ENCODE peak calls at places on chromosomes 3 and 15, in five cellular contexts. Z is PC-3, R is colonic mucosa, F is heart left ventricle, K is pancreas. E is an unnamed sample. For H3K4me1, the result is how much of the 10 kb centered on the place peaks cover.

GRCh38 chr3:185339945-185340344 is 23.0 kb upstream of the MAP3K13 start:
- DNase-seq in Z (no peak), R (no peak), F (no peak), K (no peak), E (no peak)

GRCh38 chr3:8324727-8325126 is 176.9 kb upstream of the LMCD1 start:
- DNase-seq in Z (peak), R (no peak), F (peak), K (no peak), E (no peak)

GRCh38 chr3:54988302-54989022 is 60.6 kb upstream of the LRTM1 start:
- DNase-seq in Z (no peak), R (peak), F (peak), K (no peak), E (no peak)

GRCh38 chr15:101070502-101071273 is 151.5 kb downstream of the LRRK1 start:
- DNase-seq in Z (peak), R (no peak), F (peak), K (no peak), E (peak)

GRCh38 chr15:98503970-98504369 is 144.4 kb upstream of the IGF1R start:
- DNase-seq in Z (no peak), R (no peak), F (no peak), K (no peak), E (no peak)

GRCh38 chr15:60745469-60745971 is 266.6 kb upstream of the ICE2 start:
- DNase-seq in Z (no peak), R (peak), F (peak), K (no peak), E (no peak)

GRCh38 chr3:125150525-125151436 is 61.8 kb downstream of the SLC12A8 start:
- DNase-seq in Z (peak), R (peak), F (no peak), K (no peak), E (peak)

GRCh38 chr3:127735767-127736693 is 63.3 kb downstream of the ABTB1 start:
- DNase-seq in Z (peak), R (peak), F (peak), K (no peak), E (no peak)

GRCh38 chr3:45509038-45509767 is 85.3 kb upstream of the LIMD1 start:
- DNase-seq in Z (peak), R (no peak), F (no peak), K (no peak), E (no peak)

GRCh38 chr3:43194490-43195115 is 88.7 kb upstream of the POMGNT2 start:
- DNase-seq in Z (no peak), R (peak), F (no peak), K (no peak), E (no peak)

GRCh38 chr3:144104146-144104545 is 132.5 kb downstream of the DIPK2A start:
- DNase-seq in Z (no peak), R (no peak), F (no peak), K (no peak), E (no peak)

GRCh38 chr15:99979371-99979770 is 246.1 kb upstream of the LYSMD4 start:
- DNase-seq in Z (no peak), R (no peak), F (no peak), K (no peak), E (no peak)

GRCh38 chr3:141795719-141796435 is 32.7 kb downstream of the GRK7 start:
- DNase-seq in Z (no peak), R (peak), F (peak), K (no peak), E (peak)

GRCh38 chr15:29400701-29401100 is 131.1 kb upstream of the NSMCE3 start:
- DNase-seq in Z (no peak), R (no peak), F (no peak), K (no peak), E (no peak)

GRCh38 chr3:27963519-27963918 is 241.4 kb upstream of the EOMES start:
- DNase-seq in Z (no peak), R (no peak), F (no peak), K (no peak), E (no peak)

GRCh38 chr15:90597477-90598052 is 67.8 kb downstream of the CRTC3 start:
- DNase-seq in Z (no peak), R (no peak), F (no peak), K (no peak), E (no peak)

GRCh38 chr3:100992086-100993033 is 861 bp downstream of the ABI3BP start:
- DNase-seq in Z (peak), R (peak), F (no peak), K (no peak), E (no peak)

GRCh38 chr3:62323241-62323640 is 50.1 kb downstream of the FEZF2 start:
- DNase-seq in Z (no peak), R (no peak), F (no peak), K (no peak), E (no peak)

GRCh38 chr3:183825380-183826161 is at the start of gene MAP6D1:
- DNase-seq in Z (peak), R (peak), F (no peak), K (peak), E (no peak)

GRCh38 chr3:191985691-191986090 is 524.7 kb downstream of the PYDC2 start:
- DNase-seq in Z (peak), R (no peak), F (no peak), K (no peak), E (no peak)

GRCh38 chr3:110419571-110419970 is 652.0 kb upstream of the NECTIN3 start:
- DNase-seq in Z (peak), R (no peak), F (no peak), K (no peak), E (no peak)

GRCh38 chr3:113606539-113607218 is 74.3 kb downstream of the SIDT1 start:
- DNase-seq in Z (no peak), R (no peak), F (no peak), K (no peak), E (no peak)

GRCh38 chr3:13022348-13023250 is 50.6 kb downstream of the IQSEC1 start:
- DNase-seq in Z (peak), R (peak), F (peak), K (peak), E (peak)

GRCh38 chr3:156416846-156417581 is 137.9 kb downstream of the SSR3 start:
- DNase-seq in Z (peak), R (no peak), F (no peak), K (no peak), E (no peak)

GRCh38 chr15:45337224-45337623 is 41.1 kb downstream of the GATM start:
- DNase-seq in Z (no peak), R (no peak), F (no peak), K (no peak), E (no peak)

GRCh38 chr15:45340429-45340828 is 37.9 kb downstream of the GATM start:
- DNase-seq in Z (no peak), R (no peak), F (no peak), K (no peak), E (no peak)

GRCh38 chr15:45333550-45333949 is 44.8 kb downstream of the GATM start:
- DNase-seq in Z (peak), R (peak), F (peak), K (peak), E (no peak)

GRCh38 chr15:45341775-45342174 is 36.6 kb downstream of the GATM start:
- DNase-seq in Z (no peak), R (no peak), F (no peak), K (no peak), E (no peak)

GRCh38 chr15:45338417-45338816 is 39.9 kb downstream of the GATM start:
- DNase-seq in Z (no peak), R (no peak), F (no peak), K (no peak), E (no peak)
- H3K4me1 ChIP-seq in Z (under half), R (under half), F (under half), K (under half), E (under half)

DNA sequence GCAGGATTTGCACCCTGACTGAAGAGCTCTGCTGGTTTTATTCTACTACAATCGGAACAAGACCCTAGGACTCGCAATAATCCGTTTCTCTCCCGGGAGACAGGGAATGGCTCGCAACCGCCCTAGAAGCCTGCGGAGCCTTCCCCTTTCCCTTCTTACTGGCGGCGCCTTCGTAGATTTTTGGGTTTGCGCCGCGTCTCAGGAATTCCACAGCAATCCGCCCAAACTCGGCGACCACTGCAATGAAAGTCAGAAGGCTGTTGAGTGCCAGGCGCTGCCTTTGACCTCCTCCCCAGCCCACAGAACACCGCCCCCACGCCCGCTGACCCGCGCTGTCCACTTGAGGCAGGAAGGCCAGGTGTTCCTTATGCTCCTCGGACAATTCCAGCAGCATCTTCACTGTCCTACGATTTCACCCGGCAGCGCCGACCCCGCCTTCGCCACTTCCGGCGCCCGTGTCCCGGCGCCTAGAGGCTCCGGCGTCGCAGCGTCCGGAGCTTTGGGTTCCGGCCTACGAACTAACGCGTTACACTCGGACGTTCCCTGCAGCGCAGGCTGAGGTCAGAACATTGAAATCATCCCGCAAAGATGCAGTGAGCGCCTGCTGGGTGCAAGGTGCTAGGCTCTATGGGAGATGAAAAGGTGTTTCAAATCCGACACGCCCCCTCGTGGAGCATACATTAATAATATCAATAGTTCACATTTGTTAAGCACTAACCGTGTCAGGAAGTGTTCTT is at the start of gene COMMD2:
- DNase-seq in Z (peak), R (peak), F (peak), K (peak), E (peak)
- TF ChIP-seq CTCF in Z (peak), R (no peak), F (peak), K (no peak), E (peak)

GRCh38 chr3:197428117-197428761 is 127.5 kb downstream of the BDH1 start:
- DNase-seq in Z (peak), R (peak), F (peak), K (no peak), E (no peak)
- H3K27ac ChIP-seq in Z (no peak), R (peak), F (no peak), K (no peak), E (no peak)

DNA sequence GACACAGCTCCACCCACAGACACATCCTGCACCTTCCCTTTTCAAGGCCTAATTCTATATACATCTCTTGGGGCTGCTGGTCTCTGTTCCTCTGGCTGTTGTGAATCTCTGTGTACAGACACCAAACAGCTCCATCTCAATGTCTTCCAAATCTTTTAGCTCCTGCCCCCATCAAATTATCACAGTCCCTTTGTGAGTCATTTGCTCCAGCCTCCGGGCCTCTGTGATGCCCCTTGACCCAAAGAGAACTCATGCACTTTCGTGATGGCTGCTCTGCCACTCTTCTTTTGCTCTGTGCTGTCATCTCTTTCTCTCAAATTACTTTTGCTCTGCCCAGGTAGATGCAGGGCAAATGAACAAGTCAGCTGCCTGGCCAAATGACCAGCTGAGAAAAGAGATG is 369.0 kb upstream of the CDIN1 start:
- DNase-seq in Z (peak), R (no peak), F (no peak), K (no peak), E (no peak)
- H3K4me1 ChIP-seq in Z (under half), R (under half), F (under half), K (under half), E (under half)

DNA sequence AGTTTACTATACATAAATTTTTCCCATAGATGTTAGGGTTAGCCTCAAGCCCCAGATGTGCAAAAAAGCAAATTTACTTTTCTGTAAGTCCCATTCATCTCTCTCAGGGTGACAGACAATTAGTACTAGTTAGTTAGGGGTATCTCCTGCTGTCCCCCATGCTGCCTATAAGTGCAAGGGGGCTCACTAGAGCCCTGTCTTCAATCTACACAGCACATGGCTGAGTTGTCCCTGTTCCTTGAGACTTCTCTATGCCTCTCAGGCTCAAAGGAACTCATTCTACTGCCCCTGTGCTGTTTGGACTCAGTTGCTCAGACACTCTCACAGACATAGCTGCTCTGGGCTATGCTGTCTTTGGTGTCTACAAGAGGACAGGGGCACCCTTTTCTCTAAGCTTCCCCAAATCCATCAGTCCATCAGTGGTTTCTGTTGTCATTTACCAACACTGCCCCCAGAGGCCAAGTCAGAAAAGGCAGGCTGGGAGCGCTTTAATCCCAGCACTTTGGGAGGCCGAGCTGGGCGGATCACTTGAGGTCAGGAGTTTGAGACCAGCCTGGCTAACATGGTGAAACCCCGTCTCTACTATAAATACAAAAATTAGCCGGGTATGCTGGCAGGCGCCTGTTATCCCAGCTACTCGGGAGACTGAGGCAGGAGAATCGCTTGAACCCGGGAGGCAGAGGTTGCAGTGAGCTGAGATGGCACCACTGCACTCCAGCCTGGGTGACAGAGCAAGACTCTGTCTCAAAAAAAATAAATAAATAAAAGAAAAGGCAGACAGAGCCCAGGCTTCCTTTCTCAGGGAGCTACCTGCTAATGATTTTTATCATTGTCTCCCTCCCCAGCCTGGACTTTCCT is 31.4 kb upstream of the PRTG start:
- DNase-seq in Z (peak), R (peak), F (no peak), K (peak), E (no peak)
- TF ChIP-seq CTCF in Z (peak), R (peak), F (peak), K (peak), E (peak)